ENCODE peak calls at places on chromosomes 11 and 22, in seven cellular contexts. One of them, this sample, is unnamed. For H3K9me3, the result is how much of the 10 kb centered on the place peaks cover.

GRCh38 chr11:6437993-6438392 is 2.8 kb downstream of the HPX start:
- DNase-seq in IMR-90: no peak
- DNase-seq in endothelial cell of umbilical vein: no peak
- DNase-seq in A549: no peak
- DNase-seq in cardiac muscle cell: no peak
- DNase-seq in PC-9: no peak
- DNase-seq in iPS DF 6.9: no peak
- DNase-seq in this sample: peak

GRCh38 chr11:120647681-120648080 is 136.1 kb downstream of the GRIK4 start:
- DNase-seq in IMR-90: no peak
- DNase-seq in endothelial cell of umbilical vein: no peak
- DNase-seq in A549: no peak
- DNase-seq in cardiac muscle cell: no peak
- DNase-seq in PC-9: peak
- DNase-seq in iPS DF 6.9: no peak
- DNase-seq in this sample: no peak

GRCh38 chr11:1171223-1171984 is 13.7 kb downstream of the MUC5AC start:
- DNase-seq in IMR-90: no peak
- DNase-seq in endothelial cell of umbilical vein: no peak
- DNase-seq in A549: no peak
- DNase-seq in cardiac muscle cell: no peak
- DNase-seq in PC-9: no peak
- DNase-seq in iPS DF 6.9: no peak
- DNase-seq in this sample: no peak

GRCh38 chr11:66547662-66548009 is 933 bp downstream of the ACTN3 start:
- DNase-seq in IMR-90: no peak
- DNase-seq in endothelial cell of umbilical vein: no peak
- DNase-seq in A549: no peak
- DNase-seq in cardiac muscle cell: peak
- DNase-seq in PC-9: no peak
- DNase-seq in iPS DF 6.9: no peak
- DNase-seq in this sample: no peak

GRCh38 chr22:43476751-43477150 is 64.9 kb downstream of the MPPED1 start:
- DNase-seq in IMR-90: no peak
- DNase-seq in endothelial cell of umbilical vein: no peak
- DNase-seq in A549: no peak
- DNase-seq in cardiac muscle cell: no peak
- DNase-seq in PC-9: no peak
- DNase-seq in iPS DF 6.9: no peak
- DNase-seq in this sample: no peak

GRCh38 chr11:112610996-112611795 is 350.0 kb upstream of the NCAM1 start:
- DNase-seq in IMR-90: no peak
- DNase-seq in endothelial cell of umbilical vein: peak
- DNase-seq in A549: no peak
- DNase-seq in cardiac muscle cell: no peak
- DNase-seq in PC-9: no peak
- DNase-seq in iPS DF 6.9: no peak
- DNase-seq in this sample: no peak

GRCh38 chr22:26585104-26585790 is 4.7 kb downstream of the TPST2 start:
- DNase-seq in IMR-90: peak
- DNase-seq in endothelial cell of umbilical vein: peak
- DNase-seq in A549: no peak
- DNase-seq in cardiac muscle cell: peak
- DNase-seq in PC-9: peak
- DNase-seq in iPS DF 6.9: no peak
- DNase-seq in this sample: peak

GRCh38 chr11:26201411-26201810 is 130.5 kb upstream of the ANO3 start:
- DNase-seq in IMR-90: peak
- DNase-seq in endothelial cell of umbilical vein: no peak
- DNase-seq in A549: no peak
- DNase-seq in cardiac muscle cell: no peak
- DNase-seq in PC-9: no peak
- DNase-seq in iPS DF 6.9: no peak
- DNase-seq in this sample: no peak

GRCh38 chr11:121555172-121555571 is 102.4 kb upstream of the SORL1-AS1 start:
- DNase-seq in IMR-90: no peak
- DNase-seq in endothelial cell of umbilical vein: no peak
- DNase-seq in A549: no peak
- DNase-seq in cardiac muscle cell: no peak
- DNase-seq in PC-9: no peak
- DNase-seq in iPS DF 6.9: no peak
- DNase-seq in this sample: no peak

GRCh38 chr11:103923473-103923931 is 112.9 kb upstream of the DDI1 start:
- DNase-seq in IMR-90: no peak
- DNase-seq in endothelial cell of umbilical vein: no peak
- DNase-seq in A549: peak
- DNase-seq in cardiac muscle cell: peak
- DNase-seq in PC-9: peak
- DNase-seq in iPS DF 6.9: no peak
- DNase-seq in this sample: no peak

GRCh38 chr11:111978028-111978771 is 41.1 kb downstream of the DIXDC1 start:
- DNase-seq in IMR-90: peak
- DNase-seq in endothelial cell of umbilical vein: peak
- DNase-seq in A549: no peak
- DNase-seq in cardiac muscle cell: peak
- DNase-seq in PC-9: no peak
- DNase-seq in iPS DF 6.9: no peak
- DNase-seq in this sample: no peak

GRCh38 chr22:43150731-43151206 is 590 bp upstream of the TSPO start:
- DNase-seq in IMR-90: no peak
- DNase-seq in endothelial cell of umbilical vein: no peak
- DNase-seq in A549: no peak
- DNase-seq in cardiac muscle cell: no peak
- DNase-seq in PC-9: no peak
- DNase-seq in iPS DF 6.9: no peak
- DNase-seq in this sample: no peak

GRCh38 chr22:40676644-40677043 is 2.6 kb upstream of the MCHR1 start:
- DNase-seq in IMR-90: no peak
- DNase-seq in endothelial cell of umbilical vein: no peak
- DNase-seq in A549: no peak
- DNase-seq in cardiac muscle cell: no peak
- DNase-seq in PC-9: no peak
- DNase-seq in iPS DF 6.9: no peak
- DNase-seq in this sample: no peak

GRCh38 chr11:61491736-61492395 is 16.7 kb upstream of the LRRC10B start:
- DNase-seq in IMR-90: no peak
- DNase-seq in endothelial cell of umbilical vein: no peak
- DNase-seq in A549: no peak
- DNase-seq in cardiac muscle cell: no peak
- DNase-seq in PC-9: no peak
- DNase-seq in iPS DF 6.9: no peak
- DNase-seq in this sample: no peak

GRCh38 chr22:40487663-40488249 is 117.4 kb downstream of the SGSM3 start:
- DNase-seq in IMR-90: peak
- DNase-seq in endothelial cell of umbilical vein: peak
- DNase-seq in A549: peak
- DNase-seq in cardiac muscle cell: no peak
- DNase-seq in PC-9: peak
- DNase-seq in iPS DF 6.9: no peak
- DNase-seq in this sample: no peak

GRCh38 chr22:41193829-41194228 is 11.3 kb upstream of the L3MBTL2 start:
- DNase-seq in IMR-90: no peak
- DNase-seq in endothelial cell of umbilical vein: no peak
- DNase-seq in A549: no peak
- DNase-seq in cardiac muscle cell: no peak
- DNase-seq in PC-9: no peak
- DNase-seq in iPS DF 6.9: no peak
- DNase-seq in this sample: no peak

GRCh38 chr11:122007611-122008071 is 108.4 kb downstream of the BLID start:
- DNase-seq in IMR-90: peak
- DNase-seq in endothelial cell of umbilical vein: no peak
- DNase-seq in A549: no peak
- DNase-seq in cardiac muscle cell: no peak
- DNase-seq in PC-9: no peak
- DNase-seq in iPS DF 6.9: no peak
- DNase-seq in this sample: no peak

GRCh38 chr11:25981998-25982397 is 349.9 kb upstream of the ANO3 start:
- DNase-seq in IMR-90: peak
- DNase-seq in endothelial cell of umbilical vein: peak
- DNase-seq in A549: peak
- DNase-seq in cardiac muscle cell: peak
- DNase-seq in PC-9: no peak
- DNase-seq in iPS DF 6.9: peak
- DNase-seq in this sample: peak

GRCh38 chr11:1220941-1221721 is 1.7 kb upstream of the MUC5B start:
- DNase-seq in IMR-90: no peak
- DNase-seq in endothelial cell of umbilical vein: no peak
- DNase-seq in A549: no peak
- DNase-seq in cardiac muscle cell: no peak
- DNase-seq in PC-9: no peak
- DNase-seq in iPS DF 6.9: no peak
- DNase-seq in this sample: no peak

GRCh38 chr11:104694259-104695070 is 203.8 kb downstream of the CASP12 start:
- DNase-seq in IMR-90: peak
- DNase-seq in endothelial cell of umbilical vein: peak
- DNase-seq in A549: no peak
- DNase-seq in cardiac muscle cell: no peak
- DNase-seq in PC-9: no peak
- DNase-seq in iPS DF 6.9: no peak
- DNase-seq in this sample: peak

GRCh38 chr11:106012744-106013143 is 9.3 kb downstream of the MSANTD4 start:
- DNase-seq in IMR-90: peak
- DNase-seq in endothelial cell of umbilical vein: peak
- DNase-seq in A549: no peak
- DNase-seq in cardiac muscle cell: no peak
- DNase-seq in PC-9: no peak
- DNase-seq in iPS DF 6.9: no peak
- DNase-seq in this sample: no peak

GRCh38 chr11:8018742-8019631 is 31.9 kb downstream of the EIF3F start:
- DNase-seq in IMR-90: peak
- DNase-seq in endothelial cell of umbilical vein: peak
- DNase-seq in A549: peak
- DNase-seq in cardiac muscle cell: peak
- DNase-seq in PC-9: no peak
- DNase-seq in iPS DF 6.9: peak
- DNase-seq in this sample: peak

GRCh38 chr11:73951797-73952196 is 971 bp downstream of the DNAJB13 start:
- DNase-seq in IMR-90: peak
- DNase-seq in endothelial cell of umbilical vein: no peak
- DNase-seq in A549: no peak
- DNase-seq in cardiac muscle cell: no peak
- DNase-seq in PC-9: peak
- DNase-seq in iPS DF 6.9: no peak
- DNase-seq in this sample: no peak

GRCh38 chr11:67562951-67563350 is 20.7 kb upstream of the GSTP1 start:
- DNase-seq in IMR-90: no peak
- DNase-seq in endothelial cell of umbilical vein: no peak
- DNase-seq in A549: no peak
- DNase-seq in cardiac muscle cell: no peak
- DNase-seq in PC-9: no peak
- DNase-seq in iPS DF 6.9: no peak
- DNase-seq in this sample: no peak

GRCh38 chr11:67561971-67562560 is 21.5 kb upstream of the GSTP1 start:
- DNase-seq in IMR-90: peak
- DNase-seq in endothelial cell of umbilical vein: no peak
- DNase-seq in A549: no peak
- DNase-seq in cardiac muscle cell: no peak
- DNase-seq in PC-9: no peak
- DNase-seq in iPS DF 6.9: no peak
- DNase-seq in this sample: no peak

GRCh38 chr11:67563354-67564114 is 20.1 kb upstream of the GSTP1 start:
- DNase-seq in IMR-90: peak
- DNase-seq in endothelial cell of umbilical vein: peak
- DNase-seq in A549: no peak
- DNase-seq in cardiac muscle cell: no peak
- DNase-seq in PC-9: peak
- DNase-seq in iPS DF 6.9: no peak
- DNase-seq in this sample: peak

GRCh38 chr11:67564230-67564629 is 19.4 kb upstream of the GSTP1 start:
- DNase-seq in IMR-90: no peak
- DNase-seq in endothelial cell of umbilical vein: no peak
- DNase-seq in A549: no peak
- DNase-seq in cardiac muscle cell: no peak
- DNase-seq in PC-9: peak
- DNase-seq in iPS DF 6.9: no peak
- DNase-seq in this sample: no peak
- H3K27ac ChIP-seq in IMR-90: no peak
- H3K27ac ChIP-seq in endothelial cell of umbilical vein: peak
- H3K27ac ChIP-seq in A549: peak
- H3K27ac ChIP-seq in cardiac muscle cell: no peak
- H3K27ac ChIP-seq in PC-9: peak
- H3K27ac ChIP-seq in iPS DF 6.9: no peak
- H3K27ac ChIP-seq in this sample: peak

GRCh38 chr11:114301088-114301487 is 4.9 kb downstream of the NNMT start:
- DNase-seq in IMR-90: no peak
- DNase-seq in endothelial cell of umbilical vein: no peak
- DNase-seq in A549: no peak
- DNase-seq in cardiac muscle cell: no peak
- DNase-seq in PC-9: no peak
- DNase-seq in iPS DF 6.9: no peak
- DNase-seq in this sample: no peak
- H3K9me3 ChIP-seq in IMR-90: under half
- H3K9me3 ChIP-seq in endothelial cell of umbilical vein: under half
- H3K9me3 ChIP-seq in A549: under half
- H3K9me3 ChIP-seq in cardiac muscle cell: under half
- H3K9me3 ChIP-seq in PC-9: under half
- H3K9me3 ChIP-seq in iPS DF 6.9: under half
- H3K9me3 ChIP-seq in this sample: under half

GRCh38 chr11:125954945-125955640 is 9.2 kb downstream of the VSIG10L2 start:
- DNase-seq in IMR-90: no peak
- DNase-seq in endothelial cell of umbilical vein: no peak
- DNase-seq in A549: no peak
- DNase-seq in cardiac muscle cell: no peak
- DNase-seq in PC-9: no peak
- DNase-seq in iPS DF 6.9: no peak
- DNase-seq in this sample: no peak

GRCh38 chr11:125954123-125954944 is 8.5 kb downstream of the VSIG10L2 start:
- DNase-seq in IMR-90: no peak
- DNase-seq in endothelial cell of umbilical vein: no peak
- DNase-seq in A549: no peak
- DNase-seq in cardiac muscle cell: no peak
- DNase-seq in PC-9: no peak
- DNase-seq in iPS DF 6.9: no peak
- DNase-seq in this sample: no peak

GRCh38 chr11:125956371-125956770 is 10.5 kb downstream of the VSIG10L2 start:
- DNase-seq in IMR-90: peak
- DNase-seq in endothelial cell of umbilical vein: no peak
- DNase-seq in A549: no peak
- DNase-seq in cardiac muscle cell: no peak
- DNase-seq in PC-9: no peak
- DNase-seq in iPS DF 6.9: no peak
- DNase-seq in this sample: no peak

GRCh38 chr11:125957623-125958330 is 11.9 kb downstream of the VSIG10L2 start:
- DNase-seq in IMR-90: no peak
- DNase-seq in endothelial cell of umbilical vein: no peak
- DNase-seq in A549: no peak
- DNase-seq in cardiac muscle cell: no peak
- DNase-seq in PC-9: no peak
- DNase-seq in iPS DF 6.9: no peak
- DNase-seq in this sample: no peak

GRCh38 chr11:125955856-125956255 is 10.0 kb downstream of the VSIG10L2 start:
- DNase-seq in IMR-90: no peak
- DNase-seq in endothelial cell of umbilical vein: no peak
- DNase-seq in A549: no peak
- DNase-seq in cardiac muscle cell: no peak
- DNase-seq in PC-9: no peak
- DNase-seq in iPS DF 6.9: no peak
- DNase-seq in this sample: no peak
- H3K27ac ChIP-seq in IMR-90: no peak
- H3K27ac ChIP-seq in endothelial cell of umbilical vein: no peak
- H3K27ac ChIP-seq in A549: no peak
- H3K27ac ChIP-seq in cardiac muscle cell: no peak
- H3K27ac ChIP-seq in PC-9: no peak
- H3K27ac ChIP-seq in iPS DF 6.9: no peak
- H3K27ac ChIP-seq in this sample: no peak

GRCh38 chr11:28447226-28447625 is 339.0 kb downstream of the METTL15 start:
- DNase-seq in IMR-90: peak
- DNase-seq in endothelial cell of umbilical vein: no peak
- DNase-seq in A549: no peak
- DNase-seq in cardiac muscle cell: no peak
- DNase-seq in PC-9: peak
- DNase-seq in iPS DF 6.9: no peak
- DNase-seq in this sample: no peak
- H3K9me3 ChIP-seq in IMR-90: under half
- H3K9me3 ChIP-seq in endothelial cell of umbilical vein: under half
- H3K9me3 ChIP-seq in A549: under half
- H3K9me3 ChIP-seq in cardiac muscle cell: under half
- H3K9me3 ChIP-seq in PC-9: under half
- H3K9me3 ChIP-seq in iPS DF 6.9: under half
- H3K9me3 ChIP-seq in this sample: under half

This sample was measured in small intestine.